ENCODE peak calls at places on chromosomes 3 and 15, in five cellular contexts. K is heart right ventricle, B is RWPE1, C is glutamatergic neuron, M is right atrium auricular region. E is an unnamed sample.

GRCh38 chr15:56040081-56041035 is 46.9 kb upstream of the NEDD4 start:
- DNase-seq in B (peak; percentile 89), C (no peak), K (peak; percentile 51), M (peak; percentile 79), E (no peak)

GRCh38 chr3:180990494-180990893 is 958 bp upstream of the DNAJC19 start:
- DNase-seq in C (no peak), K (no peak), B (no peak), M (no peak), E (no peak)

GRCh38 chr15:71275098-71275497 is 159.8 kb downstream of the THSD4 start:
- DNase-seq in C (no peak), B (peak; percentile 45), M (no peak), K (no peak), E (no peak)

GRCh38 chr15:50816191-50816590 is 50.7 kb upstream of the SPPL2A start:
- DNase-seq in B (peak; percentile 62), M (no peak), K (no peak), C (no peak), E (no peak)

GRCh38 chr3:16658933-16659793 is 53.9 kb upstream of the DAZL start:
- DNase-seq in K (no peak), C (no peak), B (no peak), M (no peak), E (no peak)

GRCh38 chr3:45544024-45544718 is 50.4 kb upstream of the LIMD1 start:
- DNase-seq in M (no peak), K (no peak), B (no peak), C (no peak), E (no peak)

GRCh38 chr3:31522152-31522551 is 10.6 kb upstream of the STT3B start:
- DNase-seq in C (no peak), M (no peak), B (no peak), K (no peak), E (no peak)

GRCh38 chr3:63192248-63192647 is 85.9 kb upstream of the SYNPR start:
- DNase-seq in C (no peak), K (no peak), B (no peak), M (no peak), E (no peak)

GRCh38 chr3:65412591-65412990 is 626.1 kb downstream of the MAGI1 start:
- DNase-seq in B (no peak), M (no peak), K (peak; percentile 87), C (no peak), E (no peak)

GRCh38 chr15:100926258-100926657 is 7.1 kb downstream of the LRRK1 start:
- DNase-seq in C (no peak), M (no peak), B (no peak), K (no peak), E (peak; percentile 51)

GRCh38 chr15:52726195-52726594 is 47.0 kb upstream of the ATOSA start:
- DNase-seq in M (no peak), K (no peak), B (no peak), C (no peak), E (no peak)

GRCh38 chr15:47301481-47301880 is 415.8 kb upstream of the SEMA6D start:
- DNase-seq in K (no peak), C (peak; percentile 30), B (no peak), M (no peak), E (no peak)

GRCh38 chr15:41812820-41813375 is 15.0 kb upstream of the JMJD7 start:
- DNase-seq in M (no peak), K (no peak), C (no peak), B (no peak), E (no peak)

GRCh38 chr15:82197734-82198594 is 64.6 kb downstream of the EFL1 start:
- DNase-seq in K (peak; percentile 84), M (peak; percentile 81), C (peak; percentile 76), B (peak; percentile 65), E (peak; percentile 87)

GRCh38 chr15:68301300-68301699 is 23.8 kb downstream of the FEM1B start:
- DNase-seq in C (no peak), B (no peak), K (peak; percentile 1), M (no peak), E (no peak)

GRCh38 chr15:90558182-90558581 is 28.5 kb downstream of the CRTC3 start:
- DNase-seq in C (no peak), M (peak; percentile 71), K (peak; percentile 35), B (no peak), E (no peak)

GRCh38 chr3:195080571-195081141 is 190.3 kb downstream of the XXYLT1 start:
- DNase-seq in B (no peak), K (peak; percentile 76), C (no peak), M (no peak), E (no peak)

GRCh38 chr3:194979173-194979572 is 291.8 kb downstream of the XXYLT1 start:
- DNase-seq in C (no peak), M (peak; percentile 23), K (no peak), B (no peak), E (peak; percentile 44)

DNA sequence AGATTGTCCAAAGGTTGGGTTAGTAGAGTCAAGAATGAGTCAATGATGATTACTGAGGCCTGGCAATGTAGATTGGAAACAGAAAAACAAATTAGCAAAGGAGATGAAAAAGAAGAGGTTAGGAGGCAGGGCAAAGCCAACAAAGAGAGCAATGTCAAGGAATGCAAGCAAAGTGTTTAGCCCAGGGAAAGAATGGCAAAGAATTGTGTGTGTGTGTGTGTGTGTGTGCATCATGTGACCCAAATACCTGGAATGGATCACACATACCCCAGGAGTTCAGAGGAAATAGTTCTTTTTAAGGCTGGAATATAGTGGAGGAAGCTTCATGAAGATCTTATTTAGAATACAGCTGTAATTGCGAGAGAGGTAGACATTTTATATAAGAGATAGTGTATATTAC is 831.7 kb upstream of the ARPP21 start:
- DNase-seq in K (no peak), C (no peak), B (no peak), M (no peak), E (no peak)
- TF ChIP-seq CTCF in K (no peak), C (no peak), B (no peak), M (no peak), E (no peak)

DNA sequence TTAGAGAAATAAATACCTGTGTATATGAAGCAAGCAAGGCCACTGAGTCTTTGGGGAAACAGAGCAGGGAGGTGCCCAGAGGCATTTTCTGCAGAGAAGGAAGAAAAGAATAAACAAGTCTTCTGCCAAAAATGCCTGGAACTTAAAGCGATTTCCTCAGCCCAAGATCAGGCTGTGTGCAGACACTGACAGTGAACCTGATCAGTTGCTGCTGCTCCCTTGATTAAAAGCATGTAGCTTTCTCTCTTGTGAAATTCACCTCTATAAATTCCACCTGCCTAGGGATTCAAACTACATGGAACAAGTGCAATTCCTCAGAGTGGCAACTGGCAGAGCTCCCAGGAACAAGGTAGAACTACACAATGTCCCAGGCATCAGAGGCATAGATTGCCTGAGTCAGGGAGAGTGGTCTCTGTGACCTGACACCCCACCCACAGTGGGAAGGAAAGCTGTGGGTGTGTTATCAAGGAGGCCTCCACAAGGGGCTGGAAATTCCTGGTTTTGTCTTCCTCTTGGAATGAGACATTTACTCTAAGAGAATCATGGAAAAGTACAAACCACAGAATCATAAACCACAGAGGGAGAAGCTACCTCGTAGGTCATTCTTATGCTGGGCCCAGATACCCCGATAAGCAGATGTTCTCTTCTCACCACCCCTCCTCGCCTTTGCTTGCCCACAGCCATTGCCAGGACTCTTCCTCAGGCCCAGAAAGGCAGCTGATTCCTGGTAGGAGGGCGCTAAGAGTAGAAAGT is 1.8 kb upstream of the ZBTB38 start:
- DNase-seq in K (peak; percentile 30), C (no peak), B (peak; percentile 42), M (peak; percentile 66), E (no peak)
- TF ChIP-seq CTCF in K (no peak), C (no peak), B (no peak), M (no peak), E (no peak)

DNA sequence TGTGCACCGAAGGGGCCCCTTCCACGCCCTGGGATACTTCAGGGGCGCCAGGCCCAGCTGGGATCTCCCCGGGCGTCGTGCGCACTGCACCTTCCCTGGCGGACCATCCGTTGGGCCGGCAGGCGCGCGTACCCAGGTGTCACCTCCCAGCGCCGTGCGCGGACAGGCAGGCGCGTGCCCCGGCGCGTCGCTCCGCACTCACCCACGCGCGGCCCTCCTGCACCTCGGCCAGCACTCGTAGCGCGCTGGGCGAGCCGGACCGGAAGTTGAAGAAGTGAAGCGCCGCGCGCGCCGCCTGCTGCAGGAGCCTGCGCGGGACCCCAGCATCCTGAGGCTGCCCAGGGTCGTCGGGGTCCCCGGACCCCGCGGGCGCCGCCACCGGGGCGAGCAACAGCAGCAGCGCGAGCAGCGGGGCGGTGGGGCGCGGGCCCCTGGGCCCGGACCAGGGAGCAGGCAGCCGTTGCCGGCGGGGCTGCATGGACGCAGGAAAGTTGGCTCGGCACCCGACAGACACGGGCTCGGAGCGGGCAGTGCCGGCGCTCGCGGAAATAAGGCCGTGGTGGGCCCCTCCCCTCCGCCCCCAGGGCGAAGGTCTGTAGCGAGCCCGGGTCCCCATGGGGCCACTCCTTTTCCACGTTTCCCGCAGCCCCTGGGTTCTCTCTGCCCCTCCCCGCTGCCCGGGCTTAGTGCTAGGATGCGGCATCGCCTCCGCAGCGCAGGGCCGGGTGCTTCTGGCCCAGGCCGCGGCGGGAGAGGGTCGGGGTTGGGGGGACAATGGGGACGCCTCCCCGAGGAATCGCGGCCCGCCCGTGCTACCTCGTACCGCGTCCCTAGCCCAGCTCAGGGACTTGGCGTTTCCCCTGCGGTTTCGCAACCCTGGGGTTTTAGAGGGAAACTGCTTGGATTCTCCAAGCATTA is at the start of gene RARRES1:
- DNase-seq in B (peak; percentile 34), M (no peak), C (peak; percentile 65), K (peak; percentile 55), E (no peak)
- TF ChIP-seq CTCF in B (no peak), M (no peak), C (no peak), K (no peak), E (peak; percentile 16)

GRCh38 chr15:58066042-58066867 is 744 bp upstream of the ALDH1A2 start:
- DNase-seq in C (peak; percentile 88), B (peak; percentile 71), M (peak; percentile 67), K (peak; percentile 54), E (peak; percentile 88)
- TF ChIP-seq CTCF in C (peak; percentile 77), B (peak; percentile 98), M (peak; percentile 87), K (peak; percentile 92), E (peak; percentile 97)

GRCh38 chr3:159486580-159486979 is 502.1 kb upstream of the IL12A start:
- DNase-seq in K (no peak), C (no peak), M (no peak), B (no peak), E (no peak)
- TF ChIP-seq CTCF in K (no peak), C (no peak), M (no peak), B (no peak), E (peak; percentile 11)

DNA sequence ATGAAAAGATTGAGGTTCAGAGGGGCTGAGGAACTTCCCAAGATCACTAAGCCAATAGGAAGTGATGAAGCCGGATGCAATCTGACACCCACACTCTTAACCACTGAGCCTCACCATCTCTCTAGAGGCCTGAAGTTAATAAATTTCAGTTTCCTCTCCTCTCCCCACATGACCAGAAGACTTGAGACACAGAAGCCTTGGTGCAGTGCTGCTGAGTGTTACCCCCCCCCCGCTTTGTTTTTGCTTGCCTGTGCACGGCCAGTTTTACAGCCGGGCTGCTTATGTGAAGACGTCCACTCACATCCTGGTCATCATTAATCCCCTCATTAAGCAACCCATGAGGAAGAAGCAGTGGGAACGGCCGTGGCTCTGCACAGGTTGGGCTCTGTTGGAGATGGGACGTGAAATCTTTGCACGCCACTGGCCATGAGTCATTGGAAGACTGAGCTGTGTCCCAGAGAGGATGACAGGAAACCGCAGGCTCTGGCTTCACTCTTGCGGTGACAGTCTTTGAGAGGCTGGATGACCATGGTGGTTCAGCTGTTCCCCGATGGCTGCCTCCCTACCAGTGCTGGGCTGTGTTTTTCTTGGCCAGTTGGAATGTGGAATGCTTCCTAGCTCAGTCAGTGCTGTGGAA is 232.5 kb upstream of the LRTM1 start:
- DNase-seq in B (no peak), K (peak; percentile 52), M (peak; percentile 76), C (no peak), E (peak; percentile 86)
- TF ChIP-seq CTCF in B (no peak), K (no peak), M (no peak), C (no peak), E (no peak)

GRCh38 chr3:7421065-7421464 is 560.1 kb downstream of the GRM7 start:
- DNase-seq in K (no peak), B (no peak), M (no peak), C (no peak), E (no peak)
- TF ChIP-seq CTCF in K (no peak), B (no peak), M (no peak), C (no peak), E (no peak)

GRCh38 chr3:165874663-165875489 is 37.7 kb upstream of the BCHE start:
- DNase-seq in K (no peak), B (no peak), C (no peak), M (no peak), E (no peak)
- TF ChIP-seq CTCF in K (no peak), B (no peak), C (no peak), M (no peak), E (no peak)

E was measured in osteocyte.